ENCODE peak calls at places on chromosomes 4 and X, in four cellular contexts. One of them, this sample, is unnamed.

GRCh38 chrX:14916017-14916674 is 42.9 kb downstream of the MOSPD2 start:
- DNase-seq in fibroblast of villous mesenchyme: peak
- DNase-seq in sigmoid colon: no peak
- DNase-seq in cardiac fibroblast: peak
- DNase-seq in this sample: peak

GRCh38 chrX:39845289-39845688 is 252.5 kb downstream of the BCOR start:
- DNase-seq in fibroblast of villous mesenchyme: no peak
- DNase-seq in sigmoid colon: no peak
- DNase-seq in cardiac fibroblast: no peak
- DNase-seq in this sample: no peak

GRCh38 chrX:131262738-131263679 is 26.1 kb downstream of the IGSF1 start:
- DNase-seq in fibroblast of villous mesenchyme: peak
- DNase-seq in sigmoid colon: no peak
- DNase-seq in cardiac fibroblast: no peak
- DNase-seq in this sample: no peak

GRCh38 chr4:121147923-121148443 is 16.1 kb downstream of the TNIP3 start:
- DNase-seq in fibroblast of villous mesenchyme: no peak
- DNase-seq in sigmoid colon: no peak
- DNase-seq in cardiac fibroblast: no peak
- DNase-seq in this sample: peak

GRCh38 chr4:12729384-12729783 is 754.8 kb downstream of the RAB28 start:
- DNase-seq in fibroblast of villous mesenchyme: peak
- DNase-seq in sigmoid colon: no peak
- DNase-seq in cardiac fibroblast: peak
- DNase-seq in this sample: peak

GRCh38 chr4:16643852-16644251 is 254.6 kb downstream of the LDB2 start:
- DNase-seq in fibroblast of villous mesenchyme: no peak
- DNase-seq in sigmoid colon: no peak
- DNase-seq in cardiac fibroblast: no peak
- DNase-seq in this sample: no peak

GRCh38 chrX:46236411-46236810 is 308.8 kb downstream of the ZNF674 start:
- DNase-seq in fibroblast of villous mesenchyme: no peak
- DNase-seq in sigmoid colon: no peak
- DNase-seq in cardiac fibroblast: peak
- DNase-seq in this sample: no peak

GRCh38 chr4:3340703-3341088 is 47.9 kb downstream of the RGS12 start:
- DNase-seq in fibroblast of villous mesenchyme: no peak
- DNase-seq in sigmoid colon: no peak
- DNase-seq in cardiac fibroblast: no peak
- DNase-seq in this sample: no peak

GRCh38 chr4:75598390-75598789 is 31.9 kb downstream of the CDKL2 start:
- DNase-seq in fibroblast of villous mesenchyme: peak
- DNase-seq in sigmoid colon: no peak
- DNase-seq in cardiac fibroblast: peak
- DNase-seq in this sample: peak

GRCh38 chr4:162985131-162985530 is 181.6 kb downstream of the NAF1 start:
- DNase-seq in fibroblast of villous mesenchyme: no peak
- DNase-seq in sigmoid colon: no peak
- DNase-seq in cardiac fibroblast: no peak
- DNase-seq in this sample: no peak

GRCh38 chrX:56025872-56026571 is 206.1 kb upstream of the KLF8 start:
- DNase-seq in fibroblast of villous mesenchyme: no peak
- DNase-seq in sigmoid colon: no peak
- DNase-seq in cardiac fibroblast: no peak
- DNase-seq in this sample: no peak
- TF ChIP-seq CTCF in fibroblast of villous mesenchyme: no peak
- TF ChIP-seq CTCF in sigmoid colon: no peak
- TF ChIP-seq CTCF in cardiac fibroblast: no peak
- TF ChIP-seq CTCF in this sample: no peak

GRCh38 chrX:119790977-119791436 is 423 bp downstream of the RPL39 start:
- DNase-seq in fibroblast of villous mesenchyme: peak
- DNase-seq in sigmoid colon: no peak
- DNase-seq in cardiac fibroblast: peak
- DNase-seq in this sample: peak
- TF ChIP-seq CTCF in fibroblast of villous mesenchyme: peak
- TF ChIP-seq CTCF in sigmoid colon: no peak
- TF ChIP-seq CTCF in cardiac fibroblast: no peak
- TF ChIP-seq CTCF in this sample: peak

GRCh38 chr4:18318682-18319410 is 297.3 kb upstream of the LCORL start:
- DNase-seq in fibroblast of villous mesenchyme: peak
- DNase-seq in sigmoid colon: no peak
- DNase-seq in cardiac fibroblast: peak
- DNase-seq in this sample: no peak
- TF ChIP-seq CTCF in fibroblast of villous mesenchyme: no peak
- TF ChIP-seq CTCF in sigmoid colon: no peak
- TF ChIP-seq CTCF in cardiac fibroblast: no peak
- TF ChIP-seq CTCF in this sample: no peak

GRCh38 chr4:109875106-109875505 is 27.2 kb downstream of the LRIT3 start:
- DNase-seq in fibroblast of villous mesenchyme: no peak
- DNase-seq in sigmoid colon: no peak
- DNase-seq in cardiac fibroblast: no peak
- DNase-seq in this sample: no peak

GRCh38 chr4:109872950-109873656 is 25.2 kb downstream of the LRIT3 start:
- DNase-seq in fibroblast of villous mesenchyme: no peak
- DNase-seq in sigmoid colon: no peak
- DNase-seq in cardiac fibroblast: no peak
- DNase-seq in this sample: no peak

GRCh38 chr4:109872065-109872464 is 24.2 kb downstream of the LRIT3 start:
- DNase-seq in fibroblast of villous mesenchyme: no peak
- DNase-seq in sigmoid colon: no peak
- DNase-seq in cardiac fibroblast: no peak
- DNase-seq in this sample: no peak

GRCh38 chr4:109876634-109877265 is 28.8 kb downstream of the LRIT3 start:
- DNase-seq in fibroblast of villous mesenchyme: no peak
- DNase-seq in sigmoid colon: no peak
- DNase-seq in cardiac fibroblast: no peak
- DNase-seq in this sample: no peak

DNA sequence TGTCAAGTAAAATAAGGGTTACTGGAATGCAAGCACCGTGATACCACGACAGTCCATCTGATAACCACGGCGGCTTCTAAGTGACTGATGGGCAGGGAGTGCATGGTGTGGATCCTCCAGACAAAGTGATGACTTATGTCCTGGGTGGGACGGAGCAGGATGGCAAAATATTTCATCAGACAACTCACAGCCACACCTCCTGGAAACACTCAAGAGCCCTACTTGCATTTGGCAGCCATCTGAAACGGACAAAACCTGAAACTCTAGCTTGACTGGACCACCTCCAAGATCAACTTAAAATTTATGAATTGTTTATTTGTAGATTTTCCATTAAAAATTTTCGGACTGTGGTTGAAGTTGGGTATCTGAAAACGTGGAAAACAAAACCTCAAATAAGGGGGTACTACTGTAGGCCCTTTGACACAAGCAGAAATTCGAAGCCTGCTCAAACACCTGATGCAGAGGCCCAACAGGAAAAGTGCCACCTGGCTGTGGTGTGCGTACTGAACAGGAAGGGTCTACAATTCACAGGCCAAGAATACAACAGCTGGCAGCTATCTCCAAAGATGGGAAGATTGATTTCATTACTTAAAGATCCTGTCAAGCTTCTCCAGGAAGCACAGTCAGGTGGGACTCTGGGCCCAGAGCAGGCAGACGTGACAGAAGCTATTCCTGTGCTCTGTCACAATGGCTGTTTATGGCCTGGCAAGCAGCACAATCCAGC is 26.0 kb downstream of the LRIT3 start:
- DNase-seq in fibroblast of villous mesenchyme: no peak
- DNase-seq in sigmoid colon: no peak
- DNase-seq in cardiac fibroblast: peak
- DNase-seq in this sample: peak
- TF ChIP-seq CTCF in fibroblast of villous mesenchyme: no peak
- TF ChIP-seq CTCF in sigmoid colon: no peak
- TF ChIP-seq CTCF in cardiac fibroblast: no peak
- TF ChIP-seq CTCF in this sample: no peak

DNA sequence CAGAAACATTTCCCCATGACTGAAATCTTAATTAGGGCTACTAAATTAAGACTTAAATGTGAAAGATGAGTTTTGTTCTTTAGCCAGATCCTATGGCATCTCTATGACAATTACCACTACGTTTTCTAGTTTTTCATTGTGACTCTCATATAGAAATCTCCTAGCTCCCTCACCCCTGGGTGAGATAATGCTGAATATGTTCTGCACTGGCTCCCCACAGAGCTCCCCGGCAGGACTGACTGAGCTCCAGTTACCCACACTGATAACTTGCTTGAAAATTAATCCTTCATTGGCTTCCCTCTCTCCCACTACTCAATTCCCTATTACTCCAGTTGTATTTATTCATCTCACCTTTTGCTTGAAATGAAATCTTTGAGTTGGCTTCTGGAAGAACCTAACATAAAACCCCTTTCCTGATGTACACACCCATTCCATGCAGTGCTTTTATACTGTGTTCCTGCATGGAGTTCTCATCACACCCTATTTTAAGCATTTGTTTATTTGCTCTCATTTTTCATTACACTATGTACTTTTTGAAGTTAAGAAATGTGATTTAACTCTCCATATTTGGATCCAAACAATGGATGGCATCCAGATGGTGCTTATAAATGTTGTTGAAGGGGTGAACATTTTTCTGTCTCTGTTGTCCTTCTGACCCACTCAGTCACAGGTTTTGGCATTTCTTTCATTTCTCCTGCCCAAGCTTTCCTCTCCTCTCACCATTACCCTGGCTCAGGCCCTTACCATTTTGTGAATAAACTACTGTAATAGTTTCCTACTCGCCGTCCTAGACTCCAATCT is 623.4 kb downstream of the SPRY1 start:
- DNase-seq in fibroblast of villous mesenchyme: peak
- DNase-seq in sigmoid colon: no peak
- DNase-seq in cardiac fibroblast: peak
- DNase-seq in this sample: no peak
- TF ChIP-seq CTCF in fibroblast of villous mesenchyme: no peak
- TF ChIP-seq CTCF in sigmoid colon: no peak
- TF ChIP-seq CTCF in cardiac fibroblast: no peak
- TF ChIP-seq CTCF in this sample: no peak